ENCODE peak calls at places on chromosomes 4 and X, in ten cellular contexts. One of them, this sample, is unnamed.
A peak's percentile ranks its signal among the peaks of the same experiment; 100 is the strongest.

GRCh38 chr4:53786632-53787031 is 195.3 kb upstream of the LNX1 start:
- DNase-seq in stimulated activated CD4-positive, alpha-beta T cell treated with anti-CD3 and anti-CD28 coated beads, TNF-alpha, amount 100 ng/mL, for 1 hour: no peak
- DNase-seq in iris pigment epithelial cell: peak; percentile 60
- DNase-seq in brain pericyte: no peak
- DNase-seq in activated naive CD4-positive, alpha-beta T cell: no peak
- DNase-seq in HepG2: no peak
- DNase-seq in GM23248: no peak
- DNase-seq in stimulated activated CD8-positive, alpha-beta memory T cell treated with anti-CD3 and anti-CD28 coated beads, Interleukin-7, amount 100 ng/mL, for 24 hours: no peak
- DNase-seq in NT2/D1: no peak
- DNase-seq in stomach: no peak
- DNase-seq in this sample: peak; percentile 62

GRCh38 chrX:150088042-150088441 is 149.8 kb upstream of the EOLA2 start:
- DNase-seq in stimulated activated CD4-positive, alpha-beta T cell treated with anti-CD3 and anti-CD28 coated beads, TNF-alpha, amount 100 ng/mL, for 1 hour: no peak
- DNase-seq in iris pigment epithelial cell: no peak
- DNase-seq in brain pericyte: no peak
- DNase-seq in activated naive CD4-positive, alpha-beta T cell: no peak
- DNase-seq in HepG2: no peak
- DNase-seq in GM23248: no peak
- DNase-seq in stimulated activated CD8-positive, alpha-beta memory T cell treated with anti-CD3 and anti-CD28 coated beads, Interleukin-7, amount 100 ng/mL, for 24 hours: no peak
- DNase-seq in NT2/D1: no peak
- DNase-seq in stomach: no peak
- DNase-seq in this sample: no peak

GRCh38 chrX:9515973-9516538 is 51.2 kb downstream of the TBL1X start:
- DNase-seq in stimulated activated CD4-positive, alpha-beta T cell treated with anti-CD3 and anti-CD28 coated beads, TNF-alpha, amount 100 ng/mL, for 1 hour: no peak
- DNase-seq in iris pigment epithelial cell: no peak
- DNase-seq in brain pericyte: no peak
- DNase-seq in activated naive CD4-positive, alpha-beta T cell: no peak
- DNase-seq in HepG2: no peak
- DNase-seq in GM23248: no peak
- DNase-seq in stimulated activated CD8-positive, alpha-beta memory T cell treated with anti-CD3 and anti-CD28 coated beads, Interleukin-7, amount 100 ng/mL, for 24 hours: no peak
- DNase-seq in NT2/D1: no peak
- DNase-seq in stomach: no peak
- DNase-seq in this sample: no peak

GRCh38 chr4:73897380-73898136 is 28.4 kb downstream of the CXCL1 start:
- DNase-seq in stimulated activated CD4-positive, alpha-beta T cell treated with anti-CD3 and anti-CD28 coated beads, TNF-alpha, amount 100 ng/mL, for 1 hour: no peak
- DNase-seq in iris pigment epithelial cell: peak; percentile 87
- DNase-seq in brain pericyte: no peak
- DNase-seq in activated naive CD4-positive, alpha-beta T cell: no peak
- DNase-seq in HepG2: no peak
- DNase-seq in GM23248: peak; percentile 91
- DNase-seq in stimulated activated CD8-positive, alpha-beta memory T cell treated with anti-CD3 and anti-CD28 coated beads, Interleukin-7, amount 100 ng/mL, for 24 hours: no peak
- DNase-seq in NT2/D1: no peak
- DNase-seq in stomach: no peak
- DNase-seq in this sample: peak; percentile 81

GRCh38 chr4:98260047-98260578 is 1.1 kb upstream of the RAP1GDS1 start:
- DNase-seq in stimulated activated CD4-positive, alpha-beta T cell treated with anti-CD3 and anti-CD28 coated beads, TNF-alpha, amount 100 ng/mL, for 1 hour: no peak
- DNase-seq in iris pigment epithelial cell: peak; percentile 32
- DNase-seq in brain pericyte: no peak
- DNase-seq in activated naive CD4-positive, alpha-beta T cell: peak; percentile 26
- DNase-seq in HepG2: peak; percentile 52
- DNase-seq in GM23248: no peak
- DNase-seq in stimulated activated CD8-positive, alpha-beta memory T cell treated with anti-CD3 and anti-CD28 coated beads, Interleukin-7, amount 100 ng/mL, for 24 hours: no peak
- DNase-seq in NT2/D1: peak; percentile 23
- DNase-seq in stomach: peak; percentile 56
- DNase-seq in this sample: peak; percentile 42

GRCh38 chr4:20391224-20391623 is 139.5 kb downstream of the SLIT2 start:
- DNase-seq in stimulated activated CD4-positive, alpha-beta T cell treated with anti-CD3 and anti-CD28 coated beads, TNF-alpha, amount 100 ng/mL, for 1 hour: no peak
- DNase-seq in iris pigment epithelial cell: peak; percentile 83
- DNase-seq in brain pericyte: no peak
- DNase-seq in activated naive CD4-positive, alpha-beta T cell: no peak
- DNase-seq in HepG2: no peak
- DNase-seq in GM23248: peak; percentile 53
- DNase-seq in stimulated activated CD8-positive, alpha-beta memory T cell treated with anti-CD3 and anti-CD28 coated beads, Interleukin-7, amount 100 ng/mL, for 24 hours: no peak
- DNase-seq in NT2/D1: no peak
- DNase-seq in stomach: no peak
- DNase-seq in this sample: peak; percentile 74

GRCh38 chr4:13539721-13540445 is 4.4 kb downstream of the NKX3-2 start:
- DNase-seq in stimulated activated CD4-positive, alpha-beta T cell treated with anti-CD3 and anti-CD28 coated beads, TNF-alpha, amount 100 ng/mL, for 1 hour: no peak
- DNase-seq in iris pigment epithelial cell: no peak
- DNase-seq in brain pericyte: no peak
- DNase-seq in activated naive CD4-positive, alpha-beta T cell: no peak
- DNase-seq in HepG2: no peak
- DNase-seq in GM23248: no peak
- DNase-seq in stimulated activated CD8-positive, alpha-beta memory T cell treated with anti-CD3 and anti-CD28 coated beads, Interleukin-7, amount 100 ng/mL, for 24 hours: no peak
- DNase-seq in NT2/D1: no peak
- DNase-seq in stomach: no peak
- DNase-seq in this sample: no peak

GRCh38 chrX:12973561-12974216 is 1.2 kb upstream of the TMSB4X start:
- DNase-seq in stimulated activated CD4-positive, alpha-beta T cell treated with anti-CD3 and anti-CD28 coated beads, TNF-alpha, amount 100 ng/mL, for 1 hour: no peak
- DNase-seq in iris pigment epithelial cell: no peak
- DNase-seq in brain pericyte: no peak
- DNase-seq in activated naive CD4-positive, alpha-beta T cell: peak; percentile 52
- DNase-seq in HepG2: no peak
- DNase-seq in GM23248: no peak
- DNase-seq in stimulated activated CD8-positive, alpha-beta memory T cell treated with anti-CD3 and anti-CD28 coated beads, Interleukin-7, amount 100 ng/mL, for 24 hours: no peak
- DNase-seq in NT2/D1: no peak
- DNase-seq in stomach: peak; percentile 50
- DNase-seq in this sample: no peak

GRCh38 chr4:6881908-6882307 is 27.7 kb upstream of the TBC1D14 start:
- DNase-seq in stimulated activated CD4-positive, alpha-beta T cell treated with anti-CD3 and anti-CD28 coated beads, TNF-alpha, amount 100 ng/mL, for 1 hour: no peak
- DNase-seq in iris pigment epithelial cell: no peak
- DNase-seq in brain pericyte: no peak
- DNase-seq in activated naive CD4-positive, alpha-beta T cell: no peak
- DNase-seq in HepG2: no peak
- DNase-seq in GM23248: no peak
- DNase-seq in stimulated activated CD8-positive, alpha-beta memory T cell treated with anti-CD3 and anti-CD28 coated beads, Interleukin-7, amount 100 ng/mL, for 24 hours: no peak
- DNase-seq in NT2/D1: no peak
- DNase-seq in stomach: no peak
- DNase-seq in this sample: no peak

GRCh38 chrX:323721-324628 is 5.4 kb upstream of the GTPBP6 start:
- DNase-seq in stimulated activated CD4-positive, alpha-beta T cell treated with anti-CD3 and anti-CD28 coated beads, TNF-alpha, amount 100 ng/mL, for 1 hour: no peak
- DNase-seq in iris pigment epithelial cell: peak; percentile 71
- DNase-seq in brain pericyte: peak; percentile 71
- DNase-seq in activated naive CD4-positive, alpha-beta T cell: no peak
- DNase-seq in HepG2: peak; percentile 68
- DNase-seq in GM23248: peak; percentile 61
- DNase-seq in stimulated activated CD8-positive, alpha-beta memory T cell treated with anti-CD3 and anti-CD28 coated beads, Interleukin-7, amount 100 ng/mL, for 24 hours: no peak
- DNase-seq in NT2/D1: peak; percentile 47
- DNase-seq in stomach: peak; percentile 60
- DNase-seq in this sample: peak; percentile 89

GRCh38 chr4:185792384-185793146 is 19.4 kb downstream of the SORBS2 start:
- DNase-seq in stimulated activated CD4-positive, alpha-beta T cell treated with anti-CD3 and anti-CD28 coated beads, TNF-alpha, amount 100 ng/mL, for 1 hour: no peak
- DNase-seq in iris pigment epithelial cell: peak; percentile 99
- DNase-seq in brain pericyte: no peak
- DNase-seq in activated naive CD4-positive, alpha-beta T cell: no peak
- DNase-seq in HepG2: peak; percentile 95
- DNase-seq in GM23248: peak; percentile 81
- DNase-seq in stimulated activated CD8-positive, alpha-beta memory T cell treated with anti-CD3 and anti-CD28 coated beads, Interleukin-7, amount 100 ng/mL, for 24 hours: no peak
- DNase-seq in NT2/D1: no peak
- DNase-seq in stomach: no peak
- DNase-seq in this sample: peak; percentile 99

GRCh38 chr4:120688791-120689190 is 233.7 kb downstream of the PRDM5 start:
- DNase-seq in stimulated activated CD4-positive, alpha-beta T cell treated with anti-CD3 and anti-CD28 coated beads, TNF-alpha, amount 100 ng/mL, for 1 hour: no peak
- DNase-seq in iris pigment epithelial cell: no peak
- DNase-seq in brain pericyte: no peak
- DNase-seq in activated naive CD4-positive, alpha-beta T cell: no peak
- DNase-seq in HepG2: no peak
- DNase-seq in GM23248: no peak
- DNase-seq in stimulated activated CD8-positive, alpha-beta memory T cell treated with anti-CD3 and anti-CD28 coated beads, Interleukin-7, amount 100 ng/mL, for 24 hours: no peak
- DNase-seq in NT2/D1: no peak
- DNase-seq in stomach: no peak
- DNase-seq in this sample: no peak

GRCh38 chr4:75142850-75143249 is 209.9 kb downstream of the PARM1 start:
- DNase-seq in stimulated activated CD4-positive, alpha-beta T cell treated with anti-CD3 and anti-CD28 coated beads, TNF-alpha, amount 100 ng/mL, for 1 hour: no peak
- DNase-seq in iris pigment epithelial cell: no peak
- DNase-seq in brain pericyte: no peak
- DNase-seq in activated naive CD4-positive, alpha-beta T cell: no peak
- DNase-seq in HepG2: no peak
- DNase-seq in GM23248: no peak
- DNase-seq in stimulated activated CD8-positive, alpha-beta memory T cell treated with anti-CD3 and anti-CD28 coated beads, Interleukin-7, amount 100 ng/mL, for 24 hours: no peak
- DNase-seq in NT2/D1: no peak
- DNase-seq in stomach: no peak
- DNase-seq in this sample: peak; percentile 1

GRCh38 chr4:123555500-123556273 is 159.1 kb downstream of the SPRY1 start:
- DNase-seq in stimulated activated CD4-positive, alpha-beta T cell treated with anti-CD3 and anti-CD28 coated beads, TNF-alpha, amount 100 ng/mL, for 1 hour: no peak
- DNase-seq in iris pigment epithelial cell: peak; percentile 97
- DNase-seq in brain pericyte: peak; percentile 91
- DNase-seq in activated naive CD4-positive, alpha-beta T cell: no peak
- DNase-seq in HepG2: peak; percentile 98
- DNase-seq in GM23248: peak; percentile 68
- DNase-seq in stimulated activated CD8-positive, alpha-beta memory T cell treated with anti-CD3 and anti-CD28 coated beads, Interleukin-7, amount 100 ng/mL, for 24 hours: no peak
- DNase-seq in NT2/D1: no peak
- DNase-seq in stomach: peak; percentile 96
- DNase-seq in this sample: peak; percentile 99

GRCh38 chrX:111719426-111720210 is 38.6 kb downstream of the ALG13 start:
- DNase-seq in stimulated activated CD4-positive, alpha-beta T cell treated with anti-CD3 and anti-CD28 coated beads, TNF-alpha, amount 100 ng/mL, for 1 hour: no peak
- DNase-seq in iris pigment epithelial cell: peak; percentile 20
- DNase-seq in brain pericyte: no peak
- DNase-seq in activated naive CD4-positive, alpha-beta T cell: no peak
- DNase-seq in HepG2: no peak
- DNase-seq in GM23248: peak; percentile 14
- DNase-seq in stimulated activated CD8-positive, alpha-beta memory T cell treated with anti-CD3 and anti-CD28 coated beads, Interleukin-7, amount 100 ng/mL, for 24 hours: no peak
- DNase-seq in NT2/D1: no peak
- DNase-seq in stomach: no peak
- DNase-seq in this sample: peak; percentile 17

GRCh38 chr4:187480146-187481145 is 515.1 kb upstream of the ZFP42 start:
- DNase-seq in stimulated activated CD4-positive, alpha-beta T cell treated with anti-CD3 and anti-CD28 coated beads, TNF-alpha, amount 100 ng/mL, for 1 hour: no peak
- DNase-seq in iris pigment epithelial cell: peak; percentile 78
- DNase-seq in brain pericyte: no peak
- DNase-seq in activated naive CD4-positive, alpha-beta T cell: no peak
- DNase-seq in HepG2: no peak
- DNase-seq in GM23248: peak; percentile 17
- DNase-seq in stimulated activated CD8-positive, alpha-beta memory T cell treated with anti-CD3 and anti-CD28 coated beads, Interleukin-7, amount 100 ng/mL, for 24 hours: no peak
- DNase-seq in NT2/D1: no peak
- DNase-seq in stomach: no peak
- DNase-seq in this sample: peak; percentile 43

GRCh38 chrX:64994131-64994798 is 18.0 kb upstream of the ZC4H2 start:
- DNase-seq in stimulated activated CD4-positive, alpha-beta T cell treated with anti-CD3 and anti-CD28 coated beads, TNF-alpha, amount 100 ng/mL, for 1 hour: no peak
- DNase-seq in iris pigment epithelial cell: no peak
- DNase-seq in brain pericyte: no peak
- DNase-seq in activated naive CD4-positive, alpha-beta T cell: no peak
- DNase-seq in HepG2: peak; percentile 10
- DNase-seq in GM23248: no peak
- DNase-seq in stimulated activated CD8-positive, alpha-beta memory T cell treated with anti-CD3 and anti-CD28 coated beads, Interleukin-7, amount 100 ng/mL, for 24 hours: no peak
- DNase-seq in NT2/D1: no peak
- DNase-seq in stomach: no peak
- DNase-seq in this sample: no peak

GRCh38 chr4:187908079-187908501 is 87.5 kb upstream of the ZFP42 start:
- DNase-seq in stimulated activated CD4-positive, alpha-beta T cell treated with anti-CD3 and anti-CD28 coated beads, TNF-alpha, amount 100 ng/mL, for 1 hour: no peak
- DNase-seq in iris pigment epithelial cell: peak; percentile 72
- DNase-seq in brain pericyte: peak; percentile 22
- DNase-seq in activated naive CD4-positive, alpha-beta T cell: no peak
- DNase-seq in HepG2: no peak
- DNase-seq in GM23248: peak; percentile 20
- DNase-seq in stimulated activated CD8-positive, alpha-beta memory T cell treated with anti-CD3 and anti-CD28 coated beads, Interleukin-7, amount 100 ng/mL, for 24 hours: no peak
- DNase-seq in NT2/D1: no peak
- DNase-seq in stomach: no peak
- DNase-seq in this sample: peak; percentile 12

GRCh38 chr4:153634737-153635353 is 49.2 kb upstream of the TLR2 start:
- DNase-seq in stimulated activated CD4-positive, alpha-beta T cell treated with anti-CD3 and anti-CD28 coated beads, TNF-alpha, amount 100 ng/mL, for 1 hour: no peak
- DNase-seq in iris pigment epithelial cell: peak; percentile 26
- DNase-seq in brain pericyte: no peak
- DNase-seq in activated naive CD4-positive, alpha-beta T cell: no peak
- DNase-seq in HepG2: peak; percentile 9
- DNase-seq in GM23248: peak; percentile 47
- DNase-seq in stimulated activated CD8-positive, alpha-beta memory T cell treated with anti-CD3 and anti-CD28 coated beads, Interleukin-7, amount 100 ng/mL, for 24 hours: no peak
- DNase-seq in NT2/D1: no peak
- DNase-seq in stomach: no peak
- DNase-seq in this sample: peak; percentile 63

GRCh38 chr4:183987529-183987946 is 82.4 kb downstream of the STOX2 start:
- DNase-seq in stimulated activated CD4-positive, alpha-beta T cell treated with anti-CD3 and anti-CD28 coated beads, TNF-alpha, amount 100 ng/mL, for 1 hour: no peak
- DNase-seq in iris pigment epithelial cell: peak; percentile 83
- DNase-seq in brain pericyte: no peak
- DNase-seq in activated naive CD4-positive, alpha-beta T cell: no peak
- DNase-seq in HepG2: no peak
- DNase-seq in GM23248: peak; percentile 94
- DNase-seq in stimulated activated CD8-positive, alpha-beta memory T cell treated with anti-CD3 and anti-CD28 coated beads, Interleukin-7, amount 100 ng/mL, for 24 hours: no peak
- DNase-seq in NT2/D1: no peak
- DNase-seq in stomach: peak; percentile 74
- DNase-seq in this sample: peak; percentile 71

GRCh38 chr4:13750594-13750993 is 123.1 kb upstream of the BOD1L1 start:
- DNase-seq in stimulated activated CD4-positive, alpha-beta T cell treated with anti-CD3 and anti-CD28 coated beads, TNF-alpha, amount 100 ng/mL, for 1 hour: no peak
- DNase-seq in iris pigment epithelial cell: no peak
- DNase-seq in brain pericyte: no peak
- DNase-seq in activated naive CD4-positive, alpha-beta T cell: no peak
- DNase-seq in HepG2: no peak
- DNase-seq in GM23248: no peak
- DNase-seq in stimulated activated CD8-positive, alpha-beta memory T cell treated with anti-CD3 and anti-CD28 coated beads, Interleukin-7, amount 100 ng/mL, for 24 hours: no peak
- DNase-seq in NT2/D1: no peak
- DNase-seq in stomach: no peak
- DNase-seq in this sample: no peak

GRCh38 chrX:15721911-15722310 is 16.2 kb upstream of the CA5B start:
- DNase-seq in stimulated activated CD4-positive, alpha-beta T cell treated with anti-CD3 and anti-CD28 coated beads, TNF-alpha, amount 100 ng/mL, for 1 hour: no peak
- DNase-seq in iris pigment epithelial cell: peak; percentile 68
- DNase-seq in brain pericyte: no peak
- DNase-seq in activated naive CD4-positive, alpha-beta T cell: no peak
- DNase-seq in HepG2: no peak
- DNase-seq in GM23248: peak; percentile 38
- DNase-seq in stimulated activated CD8-positive, alpha-beta memory T cell treated with anti-CD3 and anti-CD28 coated beads, Interleukin-7, amount 100 ng/mL, for 24 hours: no peak
- DNase-seq in NT2/D1: no peak
- DNase-seq in stomach: no peak
- DNase-seq in this sample: peak; percentile 43

GRCh38 chr4:148026022-148026421 is 294.1 kb downstream of the ARHGAP10 start:
- DNase-seq in stimulated activated CD4-positive, alpha-beta T cell treated with anti-CD3 and anti-CD28 coated beads, TNF-alpha, amount 100 ng/mL, for 1 hour: no peak
- DNase-seq in iris pigment epithelial cell: peak; percentile 86
- DNase-seq in brain pericyte: peak; percentile 71
- DNase-seq in activated naive CD4-positive, alpha-beta T cell: no peak
- DNase-seq in HepG2: no peak
- DNase-seq in GM23248: peak; percentile 95
- DNase-seq in stimulated activated CD8-positive, alpha-beta memory T cell treated with anti-CD3 and anti-CD28 coated beads, Interleukin-7, amount 100 ng/mL, for 24 hours: no peak
- DNase-seq in NT2/D1: no peak
- DNase-seq in stomach: no peak
- DNase-seq in this sample: peak; percentile 94

GRCh38 chrX:23592741-23593140 is 74.6 kb upstream of the PRDX4 start:
- DNase-seq in stimulated activated CD4-positive, alpha-beta T cell treated with anti-CD3 and anti-CD28 coated beads, TNF-alpha, amount 100 ng/mL, for 1 hour: no peak
- DNase-seq in iris pigment epithelial cell: no peak
- DNase-seq in brain pericyte: no peak
- DNase-seq in activated naive CD4-positive, alpha-beta T cell: no peak
- DNase-seq in HepG2: no peak
- DNase-seq in GM23248: no peak
- DNase-seq in stimulated activated CD8-positive, alpha-beta memory T cell treated with anti-CD3 and anti-CD28 coated beads, Interleukin-7, amount 100 ng/mL, for 24 hours: no peak
- DNase-seq in NT2/D1: no peak
- DNase-seq in stomach: no peak
- DNase-seq in this sample: no peak

GRCh38 chr4:89898304-89898716 is 3.7 kb downstream of the MMRN1 start:
- DNase-seq in stimulated activated CD4-positive, alpha-beta T cell treated with anti-CD3 and anti-CD28 coated beads, TNF-alpha, amount 100 ng/mL, for 1 hour: no peak
- DNase-seq in iris pigment epithelial cell: no peak
- DNase-seq in brain pericyte: no peak
- DNase-seq in activated naive CD4-positive, alpha-beta T cell: no peak
- DNase-seq in HepG2: no peak
- DNase-seq in GM23248: no peak
- DNase-seq in stimulated activated CD8-positive, alpha-beta memory T cell treated with anti-CD3 and anti-CD28 coated beads, Interleukin-7, amount 100 ng/mL, for 24 hours: no peak
- DNase-seq in NT2/D1: no peak
- DNase-seq in stomach: peak; percentile 76
- DNase-seq in this sample: no peak

This sample was measured in choroid plexus epithelial cell.